ENCODE peak calls at places on chromosomes 16 and 17, in four cellular contexts. K, G, S and Y are unnamed samples.

GRCh38 chr16:67170168-67170947 is at the start of gene NOL3:
- DNase-seq in G (peak), K (no peak), S (peak), Y (no peak)

GRCh38 chr17:10149573-10150399 is 48.6 kb downstream of the GAS7 start:
- DNase-seq in G (peak), S (no peak), K (no peak), Y (no peak)

GRCh38 chr17:38546396-38546795 is 59.4 kb downstream of the SRCIN1 start:
- DNase-seq in G (no peak), K (no peak), S (no peak), Y (no peak)

GRCh38 chr17:56937688-56938087 is 23.2 kb downstream of the COIL start:
- DNase-seq in K (no peak), G (no peak), S (no peak), Y (no peak)

GRCh38 chr16:27405546-27406451 is 3.8 kb downstream of the IL21R start:
- DNase-seq in K (no peak), S (no peak), G (no peak), Y (no peak)

GRCh38 chr17:48555183-48555615 is 10.3 kb upstream of the HOXB2 start:
- DNase-seq in G (no peak), S (no peak), K (no peak), Y (no peak)

GRCh38 chr16:87182759-87183158 is 134.4 kb downstream of the C16orf95 start:
- DNase-seq in G (no peak), K (no peak), S (no peak), Y (no peak)

GRCh38 chr16:22007159-22007508 is 777 bp upstream of the MOSMO start:
- DNase-seq in S (no peak), K (no peak), G (no peak), Y (no peak)

GRCh38 chr17:10216213-10216982 is 18.0 kb upstream of the GAS7 start:
- DNase-seq in S (no peak), K (no peak), G (no peak), Y (no peak)

GRCh38 chr17:42623732-42624596 is 14.5 kb downstream of the TUBG1 start:
- DNase-seq in G (no peak), K (no peak), S (no peak), Y (no peak)

GRCh38 chr16:75764154-75764768 is 38.0 kb upstream of the CPHXL start:
- DNase-seq in G (peak), S (peak), K (peak), Y (peak)

GRCh38 chr16:81314603-81315270 is at the start of gene GAN:
- DNase-seq in G (peak), K (peak), S (peak), Y (peak)

GRCh38 chr17:28967240-28968135 is 16.2 kb upstream of the PHF12 start:
- DNase-seq in S (no peak), G (no peak), K (no peak), Y (no peak)

GRCh38 chr16:17590711-17591654 is 120.2 kb upstream of the XYLT1 start:
- DNase-seq in G (no peak), S (no peak), K (no peak), Y (no peak)

GRCh38 chr16:84286568-84287220 is 8.0 kb upstream of the WFDC1 start:
- DNase-seq in S (no peak), G (no peak), K (no peak), Y (no peak)

GRCh38 chr16:71353736-71354135 is 4.8 kb upstream of the CALB2 start:
- DNase-seq in K (no peak), G (no peak), S (no peak), Y (no peak)

GRCh38 chr17:9875441-9875840 is 29.6 kb downstream of the RCVRN start:
- DNase-seq in K (peak), S (no peak), G (no peak), Y (peak)

GRCh38 chr17:72119280-72119962 is 1.4 kb upstream of the SOX9 start:
- DNase-seq in G (no peak), K (no peak), S (no peak), Y (no peak)

GRCh38 chr17:72117748-72118587 is 2.9 kb upstream of the SOX9 start:
- DNase-seq in G (no peak), S (no peak), K (no peak), Y (no peak)

GRCh38 chr17:72119963-72120877 is 600 bp upstream of the SOX9 start:
- DNase-seq in S (peak), K (no peak), G (no peak), Y (no peak)

GRCh38 chr17:72117470-72117747 is 3.4 kb upstream of the SOX9 start:
- DNase-seq in S (no peak), K (no peak), G (no peak), Y (no peak)

DNA sequence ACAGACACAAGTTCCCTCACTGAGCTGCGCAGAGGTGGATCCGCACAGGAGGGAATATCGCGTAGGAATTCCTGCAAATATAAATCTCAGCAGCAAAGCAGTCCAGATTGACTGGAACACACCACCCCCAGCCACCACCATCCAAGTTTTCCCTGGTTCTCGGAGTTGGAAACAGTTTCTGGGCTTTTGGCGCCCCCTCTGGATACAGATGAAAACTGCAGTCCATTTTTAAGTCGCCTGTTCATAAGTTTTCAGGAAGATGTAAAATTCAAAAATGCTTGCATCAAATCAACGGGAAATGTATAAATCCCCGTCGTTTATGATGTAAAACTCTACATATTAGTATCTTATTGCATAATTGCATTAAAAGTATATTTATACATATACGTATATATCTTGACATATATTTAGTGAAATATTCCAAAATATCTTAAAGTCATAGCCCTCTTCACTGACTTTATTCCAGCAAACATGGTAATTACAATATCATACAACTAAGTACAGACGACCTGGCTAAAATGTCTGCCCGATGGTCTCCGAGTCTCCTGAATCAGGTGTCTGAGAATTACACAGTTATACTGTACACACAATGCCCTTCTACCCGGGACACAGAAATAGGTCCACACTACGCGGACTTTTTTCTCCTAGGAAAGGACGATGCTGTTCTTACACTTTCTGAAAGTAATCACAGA is 2.1 kb upstream of the SOX9 start:
- DNase-seq in G (peak), K (no peak), S (peak), Y (peak)
- TF ChIP-seq SUZ12 in G (no peak), K (no peak), S (no peak), Y (no peak)

DNA sequence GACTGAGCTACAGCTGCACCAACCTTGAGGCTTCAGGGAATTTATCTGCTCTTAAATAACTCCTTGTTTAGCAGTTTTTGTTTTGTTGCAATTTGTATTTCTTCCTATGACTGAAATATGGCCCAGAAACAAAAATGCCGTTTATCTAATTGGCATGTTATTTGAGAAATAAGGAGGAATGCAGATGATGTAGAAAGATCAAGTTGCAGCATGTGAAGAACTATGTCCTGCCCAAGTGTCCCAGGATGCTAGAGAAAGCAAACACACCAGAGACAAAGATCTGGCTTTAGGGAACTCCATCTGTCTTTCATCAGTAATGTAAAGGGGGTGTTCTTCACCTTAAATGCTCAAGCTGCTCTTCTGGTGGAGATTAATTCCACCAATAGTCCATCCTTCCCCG is 29.7 kb downstream of the USP31 start:
- DNase-seq in G (no peak), S (no peak), K (no peak), Y (no peak)
- H3K9ac ChIP-seq in G (no peak), S (no peak), K (no peak), Y (no peak)

GRCh38 chr17:1055231-1055630 is 58.3 kb downstream of the TIMM22 start:
- DNase-seq in G (no peak), K (no peak), S (no peak), Y (no peak)

GRCh38 chr17:1053661-1054360 is 56.9 kb downstream of the TIMM22 start:
- DNase-seq in G (no peak), S (no peak), K (no peak), Y (no peak)

GRCh38 chr17:1054656-1055055 is 57.7 kb downstream of the TIMM22 start:
- DNase-seq in S (no peak), K (no peak), G (no peak), Y (no peak)

GRCh38 chr17:1056761-1057160 is 59.8 kb downstream of the TIMM22 start:
- DNase-seq in S (no peak), G (no peak), K (no peak), Y (no peak)

DNA sequence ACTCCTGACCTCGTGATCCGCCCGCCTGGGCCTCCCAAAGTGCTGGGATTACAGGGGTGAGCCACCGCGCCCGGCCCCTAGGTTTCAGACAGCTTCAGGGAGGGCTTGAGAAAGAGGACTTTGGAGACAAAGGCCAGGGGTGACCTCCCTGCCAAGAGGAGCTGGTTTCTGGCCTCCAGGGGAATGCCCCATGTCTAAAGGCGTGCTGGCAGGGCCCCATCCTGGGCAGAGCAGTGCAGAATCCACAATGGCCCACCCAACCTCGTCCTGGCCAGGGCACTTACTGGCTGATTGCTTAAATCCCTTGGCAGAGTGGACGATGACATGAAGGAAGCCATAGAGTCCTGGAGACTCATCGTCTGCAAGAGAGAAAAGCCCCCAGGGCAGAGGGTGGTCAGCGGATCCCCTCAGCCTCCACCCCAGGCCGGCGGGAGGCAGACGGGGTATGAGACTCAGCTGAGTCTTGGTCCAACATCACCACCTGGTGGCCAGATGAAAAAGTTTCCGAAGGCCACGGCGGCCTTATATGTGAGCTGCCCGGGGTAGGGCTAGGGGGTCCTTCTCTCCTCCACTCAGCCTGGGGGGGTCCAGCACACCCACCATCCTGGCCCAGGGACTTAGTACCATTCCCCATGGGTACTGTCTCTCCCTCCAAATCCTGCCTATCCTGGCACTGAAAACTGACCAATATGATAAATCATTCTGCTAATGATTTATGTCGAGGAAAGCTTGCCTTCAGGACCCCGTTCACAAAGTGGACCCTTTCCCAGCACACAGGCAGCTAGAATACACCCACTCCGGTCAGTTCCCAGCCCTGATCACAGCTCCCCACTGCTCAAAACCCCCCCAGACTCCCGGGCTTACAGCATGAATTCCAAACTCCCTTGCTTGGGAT is 59.1 kb downstream of the TIMM22 start:
- DNase-seq in S (peak), K (no peak), G (no peak), Y (peak)
- TF ChIP-seq SUZ12 in S (no peak), K (no peak), G (no peak), Y (no peak)

GRCh38 chr16:88646345-88647034 is 4.4 kb downstream of the CYBA start:
- DNase-seq in G (no peak), K (no peak), S (no peak), Y (no peak)
- H3K9ac ChIP-seq in G (no peak), K (no peak), S (no peak), Y (no peak)

DNA sequence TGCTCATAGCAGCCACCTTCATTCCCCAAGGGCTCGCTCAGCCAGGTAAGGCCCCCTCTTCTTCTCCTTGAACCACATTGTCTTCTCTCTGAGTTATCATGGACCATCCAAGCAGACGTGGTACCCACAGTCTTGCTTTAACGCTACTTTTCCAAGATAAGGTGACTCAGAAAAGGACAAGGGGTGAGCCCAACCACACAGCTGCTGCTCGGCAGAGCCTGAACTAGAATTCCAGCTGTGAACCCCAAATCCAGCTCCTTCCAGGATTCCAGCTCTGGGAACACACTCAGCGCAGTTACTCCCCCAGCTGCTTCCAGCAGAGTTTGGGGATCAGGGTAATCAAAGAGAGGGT is 272 bp downstream of the CCL2 start:
- DNase-seq in G (no peak), S (no peak), K (no peak), Y (no peak)
- TF ChIP-seq SUZ12 in G (no peak), S (no peak), K (no peak), Y (no peak)